ENCODE peak calls at places on chromosomes 13 and 19, in five cellular contexts. One of them, this sample, is unnamed. For H3K36me3, the result is how much of the 10 kb centered on the place peaks cover.

GRCh38 chr19:38142176-38143035 is 81.6 kb downstream of the DPF1 start:
- DNase-seq in ovary: peak
- DNase-seq in tibial nerve: peak
- DNase-seq in upper lobe of left lung: no peak
- DNase-seq in transverse colon: peak
- DNase-seq in this sample: peak

GRCh38 chr13:28718186-28718537 is 608 bp downstream of the SLC46A3 start:
- DNase-seq in ovary: no peak
- DNase-seq in tibial nerve: peak
- DNase-seq in upper lobe of left lung: no peak
- DNase-seq in transverse colon: no peak
- DNase-seq in this sample: no peak

GRCh38 chr13:113179374-113180230 is 21.2 kb downstream of the PROZ start:
- DNase-seq in ovary: no peak
- DNase-seq in tibial nerve: no peak
- DNase-seq in upper lobe of left lung: no peak
- DNase-seq in transverse colon: no peak
- DNase-seq in this sample: no peak

GRCh38 chr13:109577191-109577700 is 209.1 kb downstream of the IRS2 start:
- DNase-seq in ovary: no peak
- DNase-seq in tibial nerve: no peak
- DNase-seq in upper lobe of left lung: no peak
- DNase-seq in transverse colon: no peak
- DNase-seq in this sample: no peak

GRCh38 chr13:20828540-20829364 is 55.0 kb upstream of the EEF1AKMT1 start:
- DNase-seq in ovary: no peak
- DNase-seq in tibial nerve: peak
- DNase-seq in upper lobe of left lung: no peak
- DNase-seq in transverse colon: peak
- DNase-seq in this sample: no peak

GRCh38 chr13:37295046-37295445 is 189.6 kb upstream of the CSNK1A1L start:
- DNase-seq in ovary: no peak
- DNase-seq in tibial nerve: no peak
- DNase-seq in upper lobe of left lung: no peak
- DNase-seq in transverse colon: no peak
- DNase-seq in this sample: peak

GRCh38 chr19:47679251-47679900 is 33.8 kb upstream of the EHD2 start:
- DNase-seq in ovary: no peak
- DNase-seq in tibial nerve: no peak
- DNase-seq in upper lobe of left lung: no peak
- DNase-seq in transverse colon: no peak
- DNase-seq in this sample: no peak

GRCh38 chr19:46603195-46603637 is 2.1 kb downstream of the CALM3 start:
- DNase-seq in ovary: no peak
- DNase-seq in tibial nerve: no peak
- DNase-seq in upper lobe of left lung: no peak
- DNase-seq in transverse colon: peak
- DNase-seq in this sample: peak

GRCh38 chr19:11421607-11422098 is 2.5 kb upstream of the RGL3 start:
- DNase-seq in ovary: no peak
- DNase-seq in tibial nerve: no peak
- DNase-seq in upper lobe of left lung: peak
- DNase-seq in transverse colon: peak
- DNase-seq in this sample: peak

GRCh38 chr13:103883698-103884097 is 817.5 kb upstream of the SLC10A2 start:
- DNase-seq in ovary: no peak
- DNase-seq in tibial nerve: no peak
- DNase-seq in upper lobe of left lung: no peak
- DNase-seq in transverse colon: no peak
- DNase-seq in this sample: no peak

GRCh38 chr13:112127564-112127963 is 60.6 kb downstream of the SOX1 start:
- DNase-seq in ovary: no peak
- DNase-seq in tibial nerve: no peak
- DNase-seq in upper lobe of left lung: no peak
- DNase-seq in transverse colon: no peak
- DNase-seq in this sample: no peak

GRCh38 chr19:35231956-35232746 is 3.6 kb upstream of the FAM187B start:
- DNase-seq in ovary: no peak
- DNase-seq in tibial nerve: no peak
- DNase-seq in upper lobe of left lung: no peak
- DNase-seq in transverse colon: no peak
- DNase-seq in this sample: no peak

GRCh38 chr19:29515233-29515619 is 10.6 kb upstream of the VSTM2B start:
- DNase-seq in ovary: no peak
- DNase-seq in tibial nerve: no peak
- DNase-seq in upper lobe of left lung: no peak
- DNase-seq in transverse colon: no peak
- DNase-seq in this sample: no peak

GRCh38 chr13:30359999-30360398 is 52.6 kb upstream of the KATNAL1 start:
- DNase-seq in ovary: no peak
- DNase-seq in tibial nerve: no peak
- DNase-seq in upper lobe of left lung: no peak
- DNase-seq in transverse colon: no peak
- DNase-seq in this sample: no peak
- H3K36me3 ChIP-seq in ovary: under half
- H3K36me3 ChIP-seq in tibial nerve: under half
- H3K36me3 ChIP-seq in upper lobe of left lung: under half
- H3K36me3 ChIP-seq in transverse colon: under half
- H3K36me3 ChIP-seq in this sample: under half

GRCh38 chr13:75703768-75704167 is 67.6 kb downstream of the LMO7 start:
- DNase-seq in ovary: no peak
- DNase-seq in tibial nerve: no peak
- DNase-seq in upper lobe of left lung: no peak
- DNase-seq in transverse colon: no peak
- DNase-seq in this sample: no peak

GRCh38 chr13:75705908-75706307 is 69.8 kb downstream of the LMO7 start:
- DNase-seq in ovary: no peak
- DNase-seq in tibial nerve: no peak
- DNase-seq in upper lobe of left lung: no peak
- DNase-seq in transverse colon: no peak
- DNase-seq in this sample: no peak

GRCh38 chr13:75704942-75705320 is 68.8 kb downstream of the LMO7 start:
- DNase-seq in ovary: no peak
- DNase-seq in tibial nerve: no peak
- DNase-seq in upper lobe of left lung: peak
- DNase-seq in transverse colon: peak
- DNase-seq in this sample: peak

GRCh38 chr13:75704194-75704941 is 68.2 kb downstream of the LMO7 start:
- DNase-seq in ovary: no peak
- DNase-seq in tibial nerve: no peak
- DNase-seq in upper lobe of left lung: no peak
- DNase-seq in transverse colon: no peak
- DNase-seq in this sample: no peak

DNA sequence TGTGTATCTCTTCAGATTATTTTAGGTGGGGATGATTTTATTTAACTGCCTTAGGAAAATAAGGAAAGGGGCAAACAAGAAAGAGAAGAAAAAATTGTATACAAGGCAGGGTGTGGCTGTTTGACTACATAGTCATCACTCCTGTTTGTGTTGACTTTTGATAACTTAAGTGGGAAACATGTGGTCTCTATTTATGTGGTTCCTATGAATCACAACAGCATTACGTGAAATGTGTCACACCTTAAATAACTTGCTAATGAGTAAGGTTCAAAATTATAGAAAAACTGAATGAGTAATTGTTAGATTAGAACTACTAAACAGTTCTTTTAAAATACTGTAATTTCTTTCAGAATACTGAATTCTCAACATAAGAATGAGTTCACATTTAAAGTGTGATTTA is 69.3 kb downstream of the LMO7 start:
- DNase-seq in ovary: no peak
- DNase-seq in tibial nerve: no peak
- DNase-seq in upper lobe of left lung: no peak
- DNase-seq in transverse colon: no peak
- DNase-seq in this sample: no peak
- TF ChIP-seq EP300 in ovary: no peak
- TF ChIP-seq EP300 in tibial nerve: no peak
- TF ChIP-seq EP300 in upper lobe of left lung: peak
- TF ChIP-seq EP300 in transverse colon: no peak
- TF ChIP-seq EP300 in this sample: no peak

GRCh38 chr13:40660692-40661091 is 5.7 kb downstream of the FOXO1 start:
- DNase-seq in ovary: no peak
- DNase-seq in tibial nerve: no peak
- DNase-seq in upper lobe of left lung: no peak
- DNase-seq in transverse colon: no peak
- DNase-seq in this sample: no peak

GRCh38 chr13:40660270-40660669 is 6.2 kb downstream of the FOXO1 start:
- DNase-seq in ovary: no peak
- DNase-seq in tibial nerve: no peak
- DNase-seq in upper lobe of left lung: no peak
- DNase-seq in transverse colon: no peak
- DNase-seq in this sample: no peak

GRCh38 chr13:40664100-40665060 is 2.1 kb downstream of the FOXO1 start:
- DNase-seq in ovary: peak
- DNase-seq in tibial nerve: peak
- DNase-seq in upper lobe of left lung: peak
- DNase-seq in transverse colon: peak
- DNase-seq in this sample: peak

GRCh38 chr13:40665061-40665753 is 1.2 kb downstream of the FOXO1 start:
- DNase-seq in ovary: peak
- DNase-seq in tibial nerve: no peak
- DNase-seq in upper lobe of left lung: peak
- DNase-seq in transverse colon: peak
- DNase-seq in this sample: peak

DNA sequence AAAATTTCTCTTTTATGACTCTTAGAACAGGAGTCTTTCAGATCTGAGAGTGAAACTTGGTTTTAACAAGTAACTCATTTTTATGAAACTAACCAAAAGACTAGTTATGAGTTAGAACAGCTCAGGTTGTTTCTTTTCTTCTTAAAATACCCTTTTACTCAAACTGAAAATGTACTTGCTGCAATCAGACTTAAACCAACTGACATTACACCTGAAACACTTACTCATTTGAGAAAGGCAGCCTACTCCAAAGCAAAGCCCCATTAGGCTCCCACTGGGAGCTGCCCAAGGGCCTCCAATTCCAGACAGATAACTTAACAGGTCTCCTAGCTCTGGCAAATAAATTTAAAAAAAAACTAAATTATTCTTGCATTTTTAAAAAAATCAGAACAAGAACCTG is 3.6 kb downstream of the FOXO1 start:
- DNase-seq in ovary: no peak
- DNase-seq in tibial nerve: no peak
- DNase-seq in upper lobe of left lung: no peak
- DNase-seq in transverse colon: no peak
- DNase-seq in this sample: no peak
- H3K4me3 ChIP-seq in ovary: peak
- H3K4me3 ChIP-seq in tibial nerve: peak
- H3K4me3 ChIP-seq in upper lobe of left lung: peak
- H3K4me3 ChIP-seq in transverse colon: peak
- H3K4me3 ChIP-seq in this sample: peak

GRCh38 chr13:23735329-23735728 is 153.9 kb downstream of the MIPEP start:
- DNase-seq in ovary: no peak
- DNase-seq in tibial nerve: no peak
- DNase-seq in upper lobe of left lung: no peak
- DNase-seq in transverse colon: no peak
- DNase-seq in this sample: no peak
- H3K36me3 ChIP-seq in ovary: under half
- H3K36me3 ChIP-seq in tibial nerve: under half
- H3K36me3 ChIP-seq in upper lobe of left lung: under half
- H3K36me3 ChIP-seq in transverse colon: under half
- H3K36me3 ChIP-seq in this sample: under half

GRCh38 chr13:101569807-101570206 is 117.3 kb downstream of the ITGBL1 start:
- DNase-seq in ovary: no peak
- DNase-seq in tibial nerve: no peak
- DNase-seq in upper lobe of left lung: no peak
- DNase-seq in transverse colon: no peak
- DNase-seq in this sample: no peak
- TF ChIP-seq EP300 in ovary: no peak
- TF ChIP-seq EP300 in tibial nerve: no peak
- TF ChIP-seq EP300 in upper lobe of left lung: no peak
- TF ChIP-seq EP300 in transverse colon: no peak
- TF ChIP-seq EP300 in this sample: no peak

DNA sequence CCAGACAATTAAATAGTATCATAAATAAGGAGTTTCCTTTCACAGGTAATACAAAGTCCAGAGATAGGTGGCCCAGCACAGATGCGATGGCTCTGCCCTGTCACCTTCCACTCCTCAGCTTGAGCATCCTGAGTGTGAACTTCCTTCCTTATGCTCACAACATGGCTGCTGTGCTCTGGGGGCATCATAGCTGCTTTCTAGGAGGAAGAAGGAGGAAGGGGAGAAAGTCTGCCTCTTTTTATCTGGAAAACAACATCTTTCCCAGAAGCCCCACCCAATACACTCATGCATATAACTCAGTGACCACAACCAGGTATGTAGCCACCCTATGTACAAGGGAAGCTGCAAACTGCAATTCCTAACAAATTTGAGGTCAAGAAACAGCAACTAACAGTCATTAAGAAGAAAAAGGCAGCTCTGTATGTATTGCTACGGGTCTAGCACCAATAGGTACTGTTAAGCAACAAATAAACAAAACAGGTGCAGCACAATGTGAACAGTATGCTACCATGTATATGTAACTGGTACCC is 201.2 kb upstream of the UBL3 start:
- DNase-seq in ovary: no peak
- DNase-seq in tibial nerve: no peak
- DNase-seq in upper lobe of left lung: no peak
- DNase-seq in transverse colon: no peak
- DNase-seq in this sample: no peak
- H3K4me3 ChIP-seq in ovary: no peak
- H3K4me3 ChIP-seq in tibial nerve: no peak
- H3K4me3 ChIP-seq in upper lobe of left lung: no peak
- H3K4me3 ChIP-seq in transverse colon: no peak
- H3K4me3 ChIP-seq in this sample: no peak

GRCh38 chr19:34222386-34222785 is 32.0 kb upstream of the GARRE1 start:
- DNase-seq in ovary: no peak
- DNase-seq in tibial nerve: no peak
- DNase-seq in upper lobe of left lung: no peak
- DNase-seq in transverse colon: no peak
- DNase-seq in this sample: no peak
- H3K36me3 ChIP-seq in ovary: under half
- H3K36me3 ChIP-seq in tibial nerve: under half
- H3K36me3 ChIP-seq in upper lobe of left lung: half or more
- H3K36me3 ChIP-seq in transverse colon: under half
- H3K36me3 ChIP-seq in this sample: half or more

This sample was measured in stomach.